ENCODE peak calls at places on chromosomes 4 and X, in seven cellular contexts. M is CD8-positive, alpha-beta T cell; K is lung; O is trophoblast cell; J is heart right ventricle; Z is A673; D is gastrocnemius medialis. C is an unnamed sample.

GRCh38 chr4:20761826-20762225 is 61.6 kb downstream of the PACRGL start:
- DNase-seq in M (no peak), K (no peak), O (no peak), J (no peak), Z (no peak), D (no peak), C (no peak)

GRCh38 chr4:153114771-153115321 is 89.4 kb upstream of the TRIM2 start:
- DNase-seq in M (peak; percentile 59), K (no peak), O (peak; percentile 44), J (no peak), Z (no peak), D (no peak), C (no peak)

GRCh38 chrX:111410451-111410850 is 1.5 kb downstream of the DCX start:
- DNase-seq in M (no peak), K (no peak), O (no peak), J (no peak), Z (no peak), D (no peak), C (no peak)

GRCh38 chrX:54639018-54639345 is 109.0 kb downstream of the GNL3L start:
- DNase-seq in M (no peak), K (no peak), O (no peak), J (no peak), Z (no peak), D (no peak), C (no peak)

GRCh38 chr4:10491420-10491819 is 34.2 kb upstream of the ZNF518B start:
- DNase-seq in M (no peak), K (no peak), O (no peak), J (no peak), Z (no peak), D (no peak), C (no peak)

GRCh38 chrX:139194571-139195280 is 335.8 kb upstream of the F9 start:
- DNase-seq in M (no peak), K (peak; percentile 38), O (no peak), J (peak; percentile 15), Z (no peak), D (peak; percentile 79), C (no peak)

GRCh38 chr4:114028071-114028470 is 48.6 kb upstream of the ARSJ start:
- DNase-seq in M (no peak), K (no peak), O (no peak), J (no peak), Z (peak; percentile 41), D (no peak), C (no peak)

GRCh38 chrX:133726211-133726630 is 259.2 kb downstream of the GPC3 start:
- DNase-seq in M (no peak), K (no peak), O (no peak), J (no peak), Z (peak; percentile 86), D (no peak), C (no peak)

GRCh38 chr4:80081566-80081965 is 8.5 kb upstream of the ANTXR2 start:
- DNase-seq in M (no peak), K (no peak), O (peak; percentile 77), J (no peak), Z (no peak), D (no peak), C (no peak)

GRCh38 chr4:36039031-36039430 is 205.3 kb downstream of the ARAP2 start:
- DNase-seq in M (no peak), K (no peak), O (no peak), J (no peak), Z (no peak), D (no peak), C (no peak)

GRCh38 chr4:94014484-94015136 is 186.1 kb downstream of the ATOH1 start:
- DNase-seq in M (no peak), K (no peak), O (peak; percentile 88), J (no peak), Z (no peak), D (no peak), C (no peak)

GRCh38 chr4:5708171-5708828 is at the start of gene EVC2:
- DNase-seq in M (peak; percentile 36), K (peak; percentile 67), O (peak; percentile 40), J (peak; percentile 72), Z (peak; percentile 67), D (peak; percentile 36), C (peak; percentile 86)

GRCh38 chrX:50114113-50114512 is 86.7 kb downstream of the AKAP4 start:
- DNase-seq in M (no peak), K (no peak), O (no peak), J (no peak), Z (no peak), D (no peak), C (no peak)

GRCh38 chr4:76594152-76594551 is 159.1 kb downstream of the SHROOM3 start:
- DNase-seq in M (no peak), K (no peak), O (no peak), J (no peak), Z (no peak), D (no peak), C (no peak)

GRCh38 chr4:145347684-145348083 is 134.0 kb upstream of the SMAD1 start:
- DNase-seq in M (no peak), K (no peak), O (no peak), J (no peak), Z (no peak), D (no peak), C (no peak)

GRCh38 chr4:122015203-122015602 is 63.3 kb upstream of the TRPC3 start:
- DNase-seq in M (no peak), K (no peak), O (no peak), J (no peak), Z (no peak), D (no peak), C (no peak)

GRCh38 chrX:79270401-79270800 is 96.7 kb downstream of the ITM2A start:
- DNase-seq in M (peak; percentile 71), K (no peak), O (no peak), J (peak; percentile 44), Z (peak; percentile 92), D (no peak), C (no peak)

GRCh38 chr4:8915201-8916200 is 43.9 kb upstream of the HMX1 start:
- DNase-seq in M (peak; percentile 6), K (no peak), O (no peak), J (no peak), Z (no peak), D (no peak), C (peak; percentile 68)

GRCh38 chrX:103248553-103248952 is 6.4 kb downstream of the TCEAL8 start:
- DNase-seq in M (no peak), K (no peak), O (peak; percentile 51), J (no peak), Z (peak; percentile 42), D (no peak), C (no peak)

GRCh38 chr4:122119739-122120138 is 32.4 kb upstream of the BLTP1 start:
- DNase-seq in M (no peak), K (no peak), O (no peak), J (no peak), Z (no peak), D (no peak), C (no peak)

DNA sequence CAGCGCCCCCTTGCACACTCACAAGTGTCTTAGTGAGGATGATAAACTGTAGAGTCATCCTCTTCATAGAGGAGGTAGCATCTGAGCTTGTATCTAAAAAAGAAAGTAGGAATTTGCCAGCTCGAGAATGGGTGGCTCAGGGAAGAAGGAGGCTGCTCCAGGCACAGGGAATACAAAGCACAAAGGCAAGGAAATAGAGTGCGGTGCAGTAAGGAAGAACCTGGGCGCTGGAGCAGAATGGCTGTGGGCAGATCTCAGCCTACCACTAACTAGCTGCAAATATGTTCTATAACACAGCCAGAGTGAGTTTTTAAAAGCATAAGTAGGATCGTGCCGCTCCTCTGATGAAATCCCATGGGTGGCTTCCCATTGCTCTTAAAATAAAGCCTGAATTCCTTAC is 61.6 kb upstream of the MAPK10 start:
- DNase-seq in M (no peak), K (no peak), O (no peak), J (no peak), Z (no peak), D (no peak), C (no peak)
- H3K27ac ChIP-seq in M (no peak overlapping the region), K (no peak overlapping the region), O (no peak overlapping the region), J (no peak overlapping the region), Z (no peak overlapping the region), D (no peak overlapping the region), C (no peak overlapping the region)

GRCh38 chr4:52658671-52659015 is 458 bp downstream of the USP46 start:
- DNase-seq in M (no peak), K (no peak), O (no peak), J (peak; percentile 26), Z (no peak), D (no peak), C (no peak)

GRCh38 chr4:52659016-52659721 is at the start of gene USP46:
- DNase-seq in M (peak; percentile 40), K (peak; percentile 74), O (peak; percentile 79), J (peak; percentile 81), Z (peak; percentile 66), D (peak; percentile 64), C (peak; percentile 87)

GRCh38 chr4:52659722-52660261 is 691 bp upstream of the USP46 start:
- DNase-seq in M (peak; percentile 26), K (peak; percentile 53), O (peak; percentile 53), J (peak; percentile 74), Z (peak; percentile 6), D (peak; percentile 72), C (no peak)

GRCh38 chr4:52661966-52662705 is 3.0 kb upstream of the USP46 start:
- DNase-seq in M (no peak), K (no peak), O (peak; percentile 32), J (no peak), Z (no peak), D (no peak), C (no peak)

DNA sequence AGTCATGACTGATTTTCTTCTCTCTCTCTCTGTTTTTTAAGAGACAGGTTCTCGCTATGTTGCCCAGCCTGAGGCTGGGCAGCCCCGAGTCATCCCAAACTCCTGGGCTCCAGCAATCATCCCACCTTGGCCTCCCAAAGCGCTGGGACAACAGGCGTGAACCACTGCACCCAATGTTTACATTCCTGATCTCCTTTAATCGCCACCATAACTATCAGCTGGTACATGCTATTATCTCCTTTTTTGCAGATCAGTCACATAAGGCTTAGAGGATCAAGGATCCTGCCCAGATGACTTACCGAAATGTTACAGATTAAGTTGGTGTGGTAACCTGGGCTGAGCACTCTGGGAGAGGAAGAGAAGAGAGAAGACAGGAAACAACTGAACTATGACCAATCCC is 1.5 kb upstream of the USP46 start:
- DNase-seq in M (no peak), K (no peak), O (no peak), J (no peak), Z (no peak), D (no peak), C (no peak)
- H3K4me3 ChIP-seq in M (no peak overlapping the region), K (no peak overlapping the region), O (no peak overlapping the region), J (no peak overlapping the region), Z (no peak overlapping the region), D (no peak overlapping the region), C (peak overlapping the region; percentile 93)

GRCh38 chr4:911221-911751 is 20.8 kb downstream of the GAK start:
- DNase-seq in M (no peak), K (no peak), O (no peak), J (no peak), Z (no peak), D (no peak), C (no peak)
- H3K27ac ChIP-seq in M (no peak overlapping the region), K (no peak overlapping the region), O (no peak overlapping the region), J (no peak overlapping the region), Z (no peak overlapping the region), D (no peak overlapping the region), C (no peak overlapping the region)

GRCh38 chr4:108169639-108170038 is 907 bp upstream of the LEF1 start:
- DNase-seq in M (no peak), K (no peak), O (no peak), J (no peak), Z (no peak), D (no peak), C (no peak)
- H3K4me3 ChIP-seq in M (peak overlapping the region; percentile 57), K (no peak overlapping the region), O (no peak overlapping the region), J (no peak overlapping the region), Z (no peak overlapping the region), D (no peak overlapping the region), C (no peak overlapping the region)

C was measured in coronary artery.